ENCODE peak calls at places on chromosomes 5 and 9, in four cellular contexts. H is SK-N-SH, O is hepatocyte, E is PC-3. U is an unnamed sample.

GRCh38 chr5:112555691-112556090 is 136.6 kb upstream of the EPB41L4A start:
- DNase-seq in E (peak), O (no peak), H (no peak), U (no peak)

GRCh38 chr5:73299017-73299630 is 126.1 kb downstream of the TMEM174 start:
- DNase-seq in E (peak), O (peak), H (peak), U (no peak)

GRCh38 chr9:106857811-106858470 is 5.0 kb upstream of the ZNF462 start:
- DNase-seq in E (peak), O (no peak), H (no peak), U (no peak)

GRCh38 chr5:57700072-57700471 is 217.5 kb upstream of the ACTBL2 start:
- DNase-seq in E (no peak), H (no peak), O (no peak), U (no peak)

GRCh38 chr9:71249729-71250317 is 128.4 kb upstream of the TRPM3 start:
- DNase-seq in O (peak), H (peak), E (peak), U (peak)

GRCh38 chr5:98735806-98736507 is 37.5 kb upstream of the RGMB start:
- DNase-seq in E (peak), H (no peak), O (no peak), U (no peak)

GRCh38 chr5:178392386-178392785 is 159.8 kb upstream of the PHYKPL start:
- DNase-seq in E (no peak), O (no peak), H (no peak), U (no peak)

GRCh38 chr5:133934822-133935793 is 33.3 kb downstream of the C5orf15 start:
- DNase-seq in E (no peak), H (no peak), O (no peak), U (peak)

GRCh38 chr9:5112109-5112592 is 73.3 kb downstream of the INSL6 start:
- DNase-seq in E (no peak), H (peak), O (no peak), U (no peak)

GRCh38 chr5:179268399-179268952 is 76.8 kb downstream of the ADAMTS2 start:
- DNase-seq in E (no peak), H (peak), O (no peak), U (no peak)

GRCh38 chr9:71734953-71735352 is 33.4 kb downstream of the CEMIP2 start:
- DNase-seq in H (no peak), O (no peak), E (no peak), U (no peak)

GRCh38 chr5:171776747-171777419 is 8.7 kb upstream of the SMIM23 start:
- DNase-seq in H (no peak), E (no peak), O (no peak), U (no peak)

GRCh38 chr9:14554866-14555265 is 138.4 kb downstream of the ZDHHC21 start:
- DNase-seq in H (no peak), E (no peak), O (no peak), U (no peak)

GRCh38 chr9:35603506-35603985 is 1.5 kb upstream of the TESK1 start:
- DNase-seq in E (peak), H (peak), O (peak), U (no peak)

GRCh38 chr5:125348221-125348692 is 601.8 kb upstream of the ZNF608 start:
- DNase-seq in H (no peak), O (peak), E (no peak), U (no peak)

GRCh38 chr5:113378081-113378480 is 56.7 kb downstream of the TSSK1B start:
- DNase-seq in E (no peak), H (no peak), O (no peak), U (no peak)

GRCh38 chr5:157245477-157245876 is 20.4 kb upstream of the CYFIP2 start:
- DNase-seq in H (no peak), O (peak), E (peak), U (no peak)

GRCh38 chr9:33025572-33026347 is 687 bp downstream of the DNAJA1 start:
- DNase-seq in O (peak), H (peak), E (peak), U (peak)

GRCh38 chr5:86879086-86879485 is 261.3 kb downstream of the COX7C start:
- DNase-seq in H (no peak), O (no peak), E (no peak), U (no peak)

GRCh38 chr5:17218353-17219005 is 1.0 kb downstream of the BASP1 start:
- DNase-seq in E (peak), O (peak), H (peak), U (peak)

GRCh38 chr9:79731483-79731882 is 159.7 kb downstream of the TLE4 start:
- DNase-seq in E (peak), H (no peak), O (no peak), U (no peak)

GRCh38 chr5:61301345-61301744 is 30.7 kb upstream of the ZSWIM6 start:
- DNase-seq in E (no peak), O (no peak), H (no peak), U (no peak)

GRCh38 chr5:74303575-74303974 is 337.0 kb downstream of the ENC1 start:
- DNase-seq in H (no peak), E (no peak), O (no peak), U (no peak)

GRCh38 chr5:168695436-168695835 is 116.3 kb upstream of the PANK3 start:
- DNase-seq in O (no peak), E (no peak), H (no peak), U (no peak)

GRCh38 chr9:108310202-108310601 is 545.6 kb downstream of the ACTL7B start:
- DNase-seq in E (no peak), O (no peak), H (no peak), U (no peak)

GRCh38 chr9:36456480-36457115 is 56.5 kb upstream of the RNF38 start:
- DNase-seq in O (no peak), H (no peak), E (no peak), U (no peak)

GRCh38 chr5:81761270-81761669 is 10.4 kb upstream of the SSBP2 start:
- DNase-seq in E (no peak), H (no peak), O (no peak), U (no peak)

GRCh38 chr5:169873642-169874041 is 106.7 kb downstream of the INSYN2B start:
- DNase-seq in E (no peak), H (no peak), O (no peak), U (no peak)

GRCh38 chr9:32378993-32379729 is 5.3 kb upstream of the ACO1 start:
- DNase-seq in E (peak), O (peak), H (peak), U (peak)

GRCh38 chr5:159449925-159450324 is 119.6 kb upstream of the IL12B start:
- DNase-seq in E (peak), H (no peak), O (no peak), U (no peak)

GRCh38 chr9:76136986-76137385 is 246.5 kb downstream of the PCSK5 start:
- DNase-seq in E (no peak), O (peak), H (no peak), U (no peak)
- TF ChIP-seq EZH2phosphoT487 in E (no peak), O (no peak), H (no peak), U (no peak)

GRCh38 chr9:6147847-6148246 is 67.8 kb upstream of the IL33 start:
- DNase-seq in O (no peak), H (no peak), E (peak), U (no peak)
- TF ChIP-seq EZH2phosphoT487 in O (no peak), H (no peak), E (no peak), U (no peak)

GRCh38 chr9:38129366-38129765 is 60.3 kb upstream of the SHB start:
- DNase-seq in O (no peak), E (no peak), H (no peak), U (no peak)

GRCh38 chr9:38127271-38127839 is 58.3 kb upstream of the SHB start:
- DNase-seq in H (no peak), E (no peak), O (no peak), U (no peak)

GRCh38 chr9:38128752-38129270 is 59.8 kb upstream of the SHB start:
- DNase-seq in E (no peak), H (no peak), O (no peak), U (no peak)

GRCh38 chr9:38126730-38127129 is 57.7 kb upstream of the SHB start:
- DNase-seq in E (peak), H (no peak), O (no peak), U (no peak)

GRCh38 chr9:38125889-38126288 is 56.9 kb upstream of the SHB start:
- DNase-seq in O (no peak), H (no peak), E (peak), U (no peak)
- TF ChIP-seq EZH2phosphoT487 in O (no peak), H (no peak), E (no peak), U (no peak)

GRCh38 chr9:29285818-29286217 is 1712.5 kb upstream of the C9orf72 start:
- DNase-seq in E (peak), H (no peak), O (no peak), U (no peak)

GRCh38 chr9:29289365-29289764 is 1716.1 kb upstream of the C9orf72 start:
- DNase-seq in H (no peak), E (no peak), O (no peak), U (no peak)

GRCh38 chr9:29290519-29290918 is 1717.2 kb upstream of the C9orf72 start:
- DNase-seq in H (no peak), E (no peak), O (no peak), U (no peak)
- TF ChIP-seq EZH2phosphoT487 in H (no peak), E (no peak), O (no peak), U (no peak)

GRCh38 chr9:134949681-134950403 is 32.1 kb upstream of the FCN1 start:
- DNase-seq in H (no peak), O (no peak), E (no peak), U (peak)
- TF ChIP-seq EZH2phosphoT487 in H (no peak), O (no peak), E (no peak), U (no peak)

GRCh38 chr5:84086517-84086916 is 298.2 kb downstream of the EDIL3 start:
- DNase-seq in E (peak), O (no peak), H (no peak), U (no peak)

GRCh38 chr5:84085387-84086041 is 299.2 kb downstream of the EDIL3 start:
- DNase-seq in O (no peak), E (no peak), H (no peak), U (no peak)

DNA sequence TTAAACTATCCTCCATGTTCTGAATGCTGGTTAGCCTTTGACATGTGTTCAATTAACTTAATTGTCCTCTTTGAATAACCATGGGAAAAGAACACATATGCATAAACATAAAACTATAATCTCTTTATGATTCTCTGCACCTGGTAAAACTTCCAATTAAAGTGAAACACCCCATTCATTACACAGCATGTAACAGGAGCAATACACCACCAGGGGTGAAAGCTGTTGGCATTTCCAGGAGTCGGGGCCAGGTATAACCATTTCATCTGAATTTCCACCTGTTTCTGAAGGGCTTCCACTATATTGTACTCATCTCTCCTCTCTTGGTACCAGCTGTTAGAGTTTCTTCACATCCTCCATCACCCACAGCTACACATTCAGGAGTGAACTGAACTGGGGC is 303.8 kb downstream of the EDIL3 start:
- DNase-seq in H (no peak), O (no peak), E (no peak), U (no peak)
- TF ChIP-seq EZH2phosphoT487 in H (no peak), O (no peak), E (no peak), U (no peak)

DNA sequence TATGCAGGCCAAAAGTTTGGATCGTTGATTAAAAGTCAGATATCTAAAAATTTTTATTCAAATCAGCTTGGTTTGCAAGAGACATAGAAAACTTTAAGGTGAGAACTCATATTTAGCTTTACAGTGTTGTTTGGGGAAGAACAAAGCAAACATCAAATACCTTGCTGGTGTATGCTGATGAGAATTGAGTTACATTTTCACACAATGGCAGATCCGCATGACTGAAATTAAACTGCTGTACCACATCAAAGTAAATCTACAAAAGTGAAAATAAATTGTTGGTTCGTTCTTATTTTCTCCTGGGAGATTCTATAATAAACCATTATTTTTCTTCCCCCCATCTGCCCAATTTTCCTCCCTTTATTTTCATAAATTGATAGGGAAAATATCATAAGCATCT is 198.2 kb upstream of the PCSK5 start:
- DNase-seq in O (no peak), H (no peak), E (no peak), U (no peak)
- TF ChIP-seq EZH2phosphoT487 in O (no peak), H (no peak), E (no peak), U (no peak)

GRCh38 chr5:78753093-78753531 is 104.5 kb upstream of the LHFPL2 start:
- DNase-seq in E (no peak), O (no peak), H (no peak), U (no peak)
- TF ChIP-seq EZH2phosphoT487 in E (no peak), O (no peak), H (no peak), U (no peak)

DNA sequence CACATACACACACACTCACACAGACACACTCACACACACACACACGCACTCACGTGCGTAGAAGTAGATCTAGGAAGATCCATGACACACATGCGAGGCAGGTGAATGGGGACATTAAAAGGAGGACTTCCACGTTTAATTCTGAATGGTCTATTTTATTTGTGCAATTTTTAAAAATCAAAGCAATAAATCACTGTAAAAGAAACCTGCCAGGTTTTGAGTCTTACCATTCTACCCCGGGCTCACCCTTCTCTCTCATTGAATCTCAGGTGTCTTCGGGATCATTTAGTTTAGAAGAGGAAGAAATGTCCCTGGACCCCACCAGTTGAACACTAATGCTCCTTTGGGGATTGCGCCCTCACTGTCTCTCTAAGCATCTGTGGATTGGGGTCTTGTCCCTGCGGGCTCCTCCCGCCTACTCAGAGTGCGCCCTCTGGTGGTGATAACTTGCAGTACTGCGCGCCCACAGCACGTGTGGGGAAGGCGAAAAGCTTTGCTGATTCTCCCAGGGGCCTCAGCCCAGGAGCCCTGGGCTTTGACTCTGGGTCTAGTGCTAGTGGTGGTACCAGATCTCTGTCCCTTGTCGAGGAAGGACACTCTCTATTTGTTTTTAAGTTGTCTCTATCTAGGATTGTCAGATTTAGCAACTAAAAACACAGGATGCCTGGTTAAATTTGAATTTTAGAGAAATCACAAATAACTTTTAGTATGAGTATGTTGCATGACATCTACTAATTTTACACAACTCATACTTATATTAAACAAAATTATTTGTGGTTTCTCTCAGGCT is 34.8 kb downstream of the BOD1 start:
- DNase-seq in H (peak), O (peak), E (peak), U (peak)
- TF ChIP-seq EZH2phosphoT487 in H (no peak), O (no peak), E (no peak), U (no peak)

GRCh38 chr9:86948153-86948929 is 1.0 kb upstream of the GAS1 start:
- DNase-seq in H (peak), O (peak), E (peak), U (peak)
- TF ChIP-seq EZH2phosphoT487 in H (no peak), O (no peak), E (no peak), U (no peak)

U was measured in OCI-LY7.